ENCODE peak calls at places on chromosomes 6 and 20, in eight cellular contexts. J is activated CD4-positive, alpha-beta T cell treated with anti-CD3 and anti-CD28 coated beads, Interleukin-2, amount 50 U/mL, for 48 hours; Y is iris pigment epithelial cell; T is NCI-H1417; P is bronchial epithelial cell; X is BE2C; S is naive thymus-derived CD4-positive, alpha-beta T cell; K is C1 segment of cervical spinal cord. V is an unnamed sample.

GRCh38 chr6:113668712-113669408 is 188.3 kb upstream of the MARCKS start:
- DNase-seq in J (no peak), Y (no peak), T (peak), P (no peak), X (no peak), S (no peak), K (no peak), V (no peak)

GRCh38 chr6:158481612-158482473 is 78.0 kb upstream of the TMEM181 start:
- DNase-seq in J (no peak), Y (peak), T (no peak), P (peak), X (no peak), S (no peak), K (peak), V (no peak)

GRCh38 chr6:34587325-34587724 is 31.2 kb upstream of the SPDEF start:
- DNase-seq in J (no peak), Y (no peak), T (peak), P (peak), X (no peak), S (no peak), K (no peak), V (no peak)

GRCh38 chr20:10217517-10218410 is 866 bp upstream of the SNAP25 start:
- DNase-seq in J (peak), Y (peak), T (peak), P (peak), X (peak), S (no peak), K (peak), V (no peak)

GRCh38 chr20:44017905-44018683 is 103.4 kb downstream of the TOX2 start:
- DNase-seq in J (no peak), Y (peak), T (peak), P (peak), X (peak), S (no peak), K (peak), V (no peak)

GRCh38 chr20:34927736-34928135 is 27.9 kb downstream of the GSS start:
- DNase-seq in J (no peak), Y (no peak), T (no peak), P (peak), X (no peak), S (no peak), K (no peak), V (no peak)

GRCh38 chr20:62824476-62825287 is 7.8 kb downstream of the COL9A3 start:
- DNase-seq in J (peak), Y (peak), T (peak), P (no peak), X (peak), S (peak), K (no peak), V (no peak)

GRCh38 chr20:58665606-58666005 is 14.5 kb downstream of the STX16 start:
- DNase-seq in J (no peak), Y (peak), T (no peak), P (no peak), X (peak), S (no peak), K (peak), V (no peak)

GRCh38 chr20:53274365-53274764 is 302.2 kb downstream of the TSHZ2 start:
- DNase-seq in J (no peak), Y (no peak), T (no peak), P (no peak), X (no peak), S (no peak), K (no peak), V (no peak)

GRCh38 chr20:59961423-59961822 is 3.2 kb downstream of the CDH26 start:
- DNase-seq in J (no peak), Y (no peak), T (no peak), P (peak), X (no peak), S (no peak), K (no peak), V (no peak)

GRCh38 chr6:109834595-109835437 is 143.3 kb upstream of the GPR6 start:
- DNase-seq in J (no peak), Y (no peak), T (peak), P (no peak), X (no peak), S (no peak), K (no peak), V (no peak)

GRCh38 chr6:120304223-120304622 is 954.7 kb upstream of the MAN1A1 start:
- DNase-seq in J (no peak), Y (no peak), T (no peak), P (peak), X (no peak), S (no peak), K (no peak), V (no peak)

GRCh38 chr20:63890201-63890576 is 4.7 kb upstream of the DNAJC5 start:
- DNase-seq in J (no peak), Y (peak), T (no peak), P (peak), X (no peak), S (no peak), K (no peak), V (no peak)

GRCh38 chr6:50655848-50656453 is 57.4 kb upstream of the TFAP2D start:
- DNase-seq in J (no peak), Y (peak), T (peak), P (peak), X (peak), S (no peak), K (no peak), V (no peak)

GRCh38 chr20:45771182-45771759 is 20.4 kb downstream of the WFDC3 start:
- DNase-seq in J (peak), Y (peak), T (peak), P (peak), X (peak), S (peak), K (peak), V (peak)

GRCh38 chr6:145814035-145814500 is 527 bp downstream of the FBXO30 start:
- DNase-seq in J (peak), Y (no peak), T (peak), P (peak), X (peak), S (peak), K (no peak), V (peak)

GRCh38 chr20:62321521-62321948 is 18.7 kb downstream of the ADRM1 start:
- DNase-seq in J (peak), Y (peak), T (no peak), P (peak), X (peak), S (no peak), K (no peak), V (no peak)

GRCh38 chr6:36926711-36927110 is 27.8 kb upstream of the PI16 start:
- DNase-seq in J (no peak), Y (no peak), T (no peak), P (no peak), X (no peak), S (no peak), K (no peak), V (no peak)

GRCh38 chr20:58251348-58251978 is 23.0 kb upstream of the ANKRD60 start:
- DNase-seq in J (no peak), Y (no peak), T (no peak), P (no peak), X (no peak), S (no peak), K (no peak), V (no peak)

GRCh38 chr6:107057679-107058078 is 29.7 kb downstream of the MTRES1 start:
- DNase-seq in J (no peak), Y (no peak), T (no peak), P (no peak), X (no peak), S (no peak), K (no peak), V (no peak)

GRCh38 chr6:169454204-169454871 is 200.7 kb upstream of the THBS2 start:
- DNase-seq in J (no peak), Y (peak), T (no peak), P (peak), X (no peak), S (no peak), K (no peak), V (no peak)

GRCh38 chr20:44050925-44051660 is 135.9 kb downstream of the JPH2 start:
- DNase-seq in J (no peak), Y (no peak), T (no peak), P (no peak), X (no peak), S (no peak), K (no peak), V (no peak)

GRCh38 chr6:146785001-146785585 is 186.3 kb downstream of the ADGB start:
- DNase-seq in J (no peak), Y (peak), T (peak), P (peak), X (peak), S (peak), K (no peak), V (peak)

GRCh38 chr6:141103246-141103645 is 1029.5 kb upstream of the GJE1 start:
- DNase-seq in J (no peak), Y (peak), T (no peak), P (peak), X (no peak), S (no peak), K (no peak), V (no peak)

GRCh38 chr6:33423777-33424176 is 3.9 kb downstream of the SYNGAP1 start:
- DNase-seq in J (no peak), Y (no peak), T (no peak), P (no peak), X (no peak), S (no peak), K (no peak), V (no peak)

GRCh38 chr6:80021131-80021530 is 16.7 kb downstream of the TTK start:
- DNase-seq in J (no peak), Y (no peak), T (no peak), P (no peak), X (no peak), S (no peak), K (no peak), V (no peak)

GRCh38 chr6:113220832-113221231 is 636.3 kb upstream of the MARCKS start:
- DNase-seq in J (no peak), Y (no peak), T (no peak), P (no peak), X (no peak), S (no peak), K (no peak), V (no peak)

GRCh38 chr6:112223070-112223861 is 31.1 kb downstream of the LAMA4 start:
- DNase-seq in J (no peak), Y (peak), T (no peak), P (no peak), X (no peak), S (no peak), K (no peak), V (no peak)

GRCh38 chr6:44062771-44063560 is 64.3 kb downstream of the MRPL14 start:
- DNase-seq in J (peak), Y (no peak), T (no peak), P (no peak), X (peak), S (no peak), K (no peak), V (no peak)

GRCh38 chr6:19070520-19070919 is 683.4 kb downstream of the RNF144B start:
- DNase-seq in J (no peak), Y (no peak), T (no peak), P (no peak), X (no peak), S (no peak), K (no peak), V (no peak)

GRCh38 chr20:25148181-25148981 is 47.1 kb upstream of the ENTPD6 start:
- DNase-seq in J (peak), Y (peak), T (peak), P (peak), X (no peak), S (peak), K (no peak), V (no peak)

GRCh38 chr6:81940451-81940850 is 188.0 kb upstream of the TENT5A start:
- DNase-seq in J (no peak), Y (peak), T (no peak), P (peak), X (no peak), S (no peak), K (no peak), V (no peak)

GRCh38 chr20:45969712-45970634 is 2.0 kb downstream of the ZNF335 start:
- DNase-seq in J (no peak), Y (peak), T (peak), P (peak), X (peak), S (peak), K (no peak), V (peak)

GRCh38 chr6:15440040-15440439 is 194.2 kb downstream of the JARID2 start:
- DNase-seq in J (no peak), Y (no peak), T (no peak), P (no peak), X (no peak), S (no peak), K (no peak), V (no peak)

GRCh38 chr20:36950432-36951197 is 893 bp downstream of the SAMHD1 start:
- DNase-seq in J (no peak), Y (peak), T (peak), P (no peak), X (no peak), S (peak), K (no peak), V (no peak)

GRCh38 chr6:106903299-106903698 is 71.2 kb downstream of the CD24 start:
- DNase-seq in J (no peak), Y (no peak), T (no peak), P (no peak), X (no peak), S (no peak), K (no peak), V (no peak)

GRCh38 chr6:5462856-5463255 is 201.5 kb downstream of the FARS2 start:
- DNase-seq in J (no peak), Y (peak), T (no peak), P (no peak), X (no peak), S (no peak), K (no peak), V (no peak)